ENCODE peak calls at places on chromosomes 12 and 14, in nine cellular contexts. Z is AG04450; D is cardiac muscle cell; X is naive thymus-derived CD4-positive, alpha-beta T cell; C is neural progenitor cell; M is thyroid gland; J is mesendoderm; L is stomach; Q is substantia nigra. E is an unnamed sample.
A peak's percentile ranks its signal among the peaks of the same experiment; 100 is the strongest.

GRCh38 chr12:63792333-63792732 is 12.6 kb downstream of the RXYLT1 start:
- DNase-seq in Q (no peak), D (no peak), L (no peak), C (no peak), X (no peak), Z (no peak), J (no peak), M (peak; percentile 3), E (no peak)

GRCh38 chr14:79730911-79731310 is 480.4 kb downstream of the DIO2 start:
- DNase-seq in C (no peak), J (no peak), Q (no peak), Z (no peak), X (no peak), D (no peak), L (no peak), M (no peak), E (no peak)

GRCh38 chr14:84421611-84422010 is 1108.3 kb upstream of the FLRT2 start:
- DNase-seq in J (no peak), Z (no peak), L (no peak), M (no peak), X (no peak), D (peak; percentile 8), C (no peak), Q (no peak), E (no peak)

GRCh38 chr12:116892318-116892717 is 11.1 kb upstream of the HRK start:
- DNase-seq in J (peak; percentile 45), Z (no peak), Q (no peak), X (no peak), D (no peak), L (no peak), C (no peak), M (no peak), E (no peak)

GRCh38 chr12:100987552-100988277 is 193.1 kb downstream of the ANO4 start:
- DNase-seq in M (no peak), J (peak; percentile 91), Q (no peak), C (peak; percentile 77), Z (peak; percentile 11), D (peak; percentile 54), X (no peak), L (no peak), E (peak; percentile 68)

GRCh38 chr12:77728018-77728417 is 102.7 kb upstream of the NAV3 start:
- DNase-seq in J (no peak), C (no peak), M (no peak), Z (no peak), L (no peak), X (no peak), Q (no peak), D (no peak), E (no peak)

GRCh38 chr14:81388236-81388801 is 11.8 kb downstream of the STON2 start:
- DNase-seq in L (no peak), J (no peak), D (no peak), Q (no peak), C (peak; percentile 11), M (no peak), X (no peak), Z (no peak), E (no peak)

GRCh38 chr12:58171914-58172313 is 230.5 kb downstream of the ATP23 start:
- DNase-seq in J (no peak), D (peak; percentile 67), Q (no peak), Z (no peak), L (peak; percentile 27), M (peak; percentile 65), C (no peak), X (no peak), E (no peak)

GRCh38 chr12:116538682-116539264 is 20.4 kb upstream of the MAP1LC3B2 start:
- DNase-seq in C (no peak), Q (no peak), Z (no peak), M (no peak), D (no peak), L (no peak), X (no peak), J (no peak), E (no peak)

GRCh38 chr12:81492131-81492720 is 266.9 kb downstream of the PPFIA2 start:
- DNase-seq in M (no peak), L (no peak), D (peak; percentile 11), Z (no peak), Q (no peak), X (no peak), J (peak; percentile 39), C (no peak), E (no peak)

GRCh38 chr12:99154264-99154982 is 493.1 kb upstream of the GARIN6 start:
- DNase-seq in M (peak; percentile 50), C (peak; percentile 12), Z (no peak), Q (no peak), X (no peak), L (no peak), J (peak; percentile 7), D (peak; percentile 84), E (no peak)

GRCh38 chr12:84676787-84677186 is 235.8 kb downstream of the SLC6A15 start:
- DNase-seq in D (no peak), C (no peak), L (no peak), M (no peak), Q (no peak), X (no peak), J (no peak), Z (no peak), E (no peak)

GRCh38 chr12:63353559-63353958 is 202.6 kb upstream of the AVPR1A start:
- DNase-seq in C (no peak), J (no peak), L (no peak), D (peak; percentile 12), Z (no peak), X (no peak), Q (no peak), M (no peak), E (no peak)

GRCh38 chr14:22812744-22813143 is 2.5 kb downstream of the SLC7A7 start:
- DNase-seq in X (no peak), D (no peak), J (peak; percentile 45), Z (no peak), L (no peak), Q (no peak), C (peak; percentile 34), M (no peak), E (no peak)

GRCh38 chr12:51838762-51839161 is 9.8 kb downstream of the FIGNL2 start:
- DNase-seq in J (no peak), L (no peak), C (no peak), Z (no peak), M (no peak), Q (no peak), X (no peak), D (no peak), E (no peak)

GRCh38 chr12:88993655-88994054 is 358.6 kb downstream of the DUSP6 start:
- DNase-seq in X (no peak), Q (no peak), L (no peak), M (no peak), Z (peak; percentile 44), C (peak; percentile 53), D (peak; percentile 80), J (peak; percentile 69), E (no peak)

GRCh38 chr12:91326043-91327027 is 143.7 kb upstream of the DCN start:
- DNase-seq in L (peak; percentile 33), C (peak; percentile 63), Z (peak; percentile 55), M (peak; percentile 44), Q (no peak), X (no peak), J (peak; percentile 64), D (peak; percentile 83), E (no peak)

GRCh38 chr14:93748208-93749080 is 39.8 kb downstream of the PRIMA1 start:
- DNase-seq in M (no peak), C (peak; percentile 72), Q (no peak), Z (no peak), J (peak; percentile 46), X (no peak), D (no peak), L (peak; percentile 46), E (no peak)

GRCh38 chr12:123233505-123234299 is 466 bp downstream of the MTRFR start:
- DNase-seq in X (no peak), J (no peak), D (peak; percentile 17), L (no peak), Q (no peak), Z (no peak), M (no peak), C (peak; percentile 11), E (no peak)
- H3K27ac ChIP-seq in X (peak overlapping the region; percentile 95), J (peak overlapping the region; percentile 37), D (peak overlapping the region; percentile 91), L (peak overlapping the region; percentile 96), Q (peak overlapping the region; percentile 75), Z (peak overlapping the region; percentile 66), M (peak overlapping the region; percentile 87), C (no peak overlapping the region), E (peak overlapping the region; percentile 93)

GRCh38 chr14:91352101-91352500 is 65.5 kb downstream of the CCDC88C start:
- DNase-seq in C (peak; percentile 49), Q (no peak), Z (no peak), L (peak; percentile 60), D (peak; percentile 45), M (peak; percentile 75), J (no peak), X (no peak), E (no peak)
- H3K27ac ChIP-seq in C (peak overlapping the region; percentile 44), Q (no peak overlapping the region), Z (no peak overlapping the region), L (peak overlapping the region; percentile 86), D (no peak overlapping the region), M (no peak overlapping the region), J (no peak overlapping the region), X (peak overlapping the region; percentile 75), E (no peak overlapping the region)

GRCh38 chr14:99529899-99530298 is 48.7 kb downstream of the CCNK start:
- DNase-seq in L (no peak), Z (no peak), X (no peak), M (no peak), J (no peak), Q (no peak), C (no peak), D (peak; percentile 13), E (no peak)

GRCh38 chr14:99530407-99530806 is 49.2 kb downstream of the CCNK start:
- DNase-seq in J (no peak), Z (no peak), C (no peak), L (no peak), X (no peak), Q (no peak), D (no peak), M (no peak), E (no peak)

GRCh38 chr14:99534333-99534732 is 53.1 kb downstream of the CCNK start:
- DNase-seq in X (no peak), J (no peak), M (no peak), Q (no peak), Z (no peak), D (no peak), L (no peak), C (peak; percentile 72), E (no peak)

GRCh38 chr14:99532310-99532709 is 51.1 kb downstream of the CCNK start:
- DNase-seq in C (no peak), D (no peak), Z (no peak), X (no peak), L (no peak), M (no peak), J (no peak), Q (no peak), E (no peak)

GRCh38 chr14:99531221-99532096 is 50.2 kb downstream of the CCNK start:
- DNase-seq in M (no peak), D (peak; percentile 75), J (peak; percentile 37), C (peak; percentile 78), Z (no peak), X (no peak), L (no peak), Q (no peak), E (no peak)
- H3K27ac ChIP-seq in M (no peak overlapping the region), D (no peak overlapping the region), J (no peak overlapping the region), C (peak overlapping the region; percentile 67), Z (peak overlapping the region; percentile 78), X (no peak overlapping the region), L (no peak overlapping the region), Q (no peak overlapping the region), E (no peak overlapping the region)

DNA sequence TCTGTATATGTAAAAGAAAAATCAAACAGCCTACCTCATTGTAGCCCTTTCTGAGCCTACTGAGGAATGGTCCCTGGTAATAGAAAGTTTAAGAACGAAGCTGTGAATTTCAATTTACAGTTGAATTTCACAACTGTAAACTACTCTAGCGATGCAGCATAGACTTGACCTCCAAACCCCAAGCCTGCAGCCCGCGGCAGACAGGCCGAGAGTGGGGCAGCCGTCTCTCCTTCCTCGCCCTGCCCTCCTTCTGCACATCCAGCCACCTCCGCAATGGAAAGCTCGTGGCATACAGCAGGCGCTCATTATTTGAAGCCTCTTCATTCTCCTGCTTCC is 15.3 kb downstream of the RNASE2 start:
- DNase-seq in L (no peak), M (no peak), C (no peak), Q (no peak), X (no peak), D (no peak), J (no peak), Z (no peak), E (no peak)
- H3K27ac ChIP-seq in L (no peak overlapping the region), M (peak overlapping the region; percentile 32), C (no peak overlapping the region), Q (peak overlapping the region; percentile 60), X (no peak overlapping the region), D (peak overlapping the region; percentile 82), J (no peak overlapping the region), Z (no peak overlapping the region), E (peak overlapping the region; percentile 59)